ENCODE peak calls at places on chromosome 20, in nine cellular contexts. E, G, S, U, N, A, T, O and I are unnamed samples.

GRCh38 chr20:4813076-4813838 is 91.5 kb downstream of the PRND start:
- DNase-seq in E (peak), G (no peak), S (peak), U (peak), N (no peak), A (peak), T (no peak), O (no peak), I (no peak)

GRCh38 chr20:46652699-46653098 is 1.4 kb upstream of the SLC13A3 start:
- DNase-seq in E (no peak), G (no peak), S (no peak), U (no peak), N (no peak), A (no peak), T (no peak), O (peak), I (no peak)

GRCh38 chr20:58447733-58448391 is 58.8 kb downstream of the VAPB start:
- DNase-seq in E (no peak), G (peak), S (no peak), U (no peak), N (peak), A (peak), T (peak), O (peak), I (no peak)

GRCh38 chr20:32356935-32357868 is 929 bp upstream of the ASXL1 start:
- DNase-seq in E (peak), G (no peak), S (peak), U (no peak), N (peak), A (no peak), T (peak), O (peak), I (no peak)

GRCh38 chr20:6590891-6591679 is 176.4 kb upstream of the BMP2 start:
- DNase-seq in E (no peak), G (peak), S (no peak), U (no peak), N (no peak), A (no peak), T (peak), O (peak), I (no peak)

GRCh38 chr20:41510224-41510623 is 108.0 kb downstream of the CHD6 start:
- DNase-seq in E (no peak), G (no peak), S (no peak), U (no peak), N (no peak), A (no peak), T (no peak), O (no peak), I (no peak)

GRCh38 chr20:57582432-57583288 is 21.8 kb downstream of the PCK1 start:
- DNase-seq in E (peak), G (no peak), S (peak), U (peak), N (no peak), A (peak), T (peak), O (peak), I (no peak)

GRCh38 chr20:44423480-44423879 is 52.2 kb upstream of the TTPAL start:
- DNase-seq in E (no peak), G (no peak), S (no peak), U (no peak), N (no peak), A (no peak), T (no peak), O (no peak), I (no peak)

GRCh38 chr20:41927189-41927588 is 309.0 kb upstream of the CHD6 start:
- DNase-seq in E (no peak), G (no peak), S (no peak), U (no peak), N (no peak), A (no peak), T (no peak), O (no peak), I (no peak)

GRCh38 chr20:34705383-34706021 is 1.4 kb downstream of the TP53INP2 start:
- DNase-seq in E (peak), G (no peak), S (peak), U (no peak), N (peak), A (no peak), T (peak), O (peak), I (no peak)

GRCh38 chr20:19269737-19270325 is 57.4 kb downstream of the SLC24A3 start:
- DNase-seq in E (no peak), G (no peak), S (no peak), U (no peak), N (no peak), A (no peak), T (peak), O (no peak), I (no peak)

GRCh38 chr20:9831032-9831431 is 7.8 kb downstream of the PAK5 start:
- DNase-seq in E (no peak), G (no peak), S (no peak), U (no peak), N (no peak), A (no peak), T (no peak), O (no peak), I (no peak)

GRCh38 chr20:8287328-8287727 is 155.3 kb downstream of the PLCB1 start:
- DNase-seq in E (no peak), G (no peak), S (no peak), U (no peak), N (no peak), A (no peak), T (no peak), O (no peak), I (no peak)

GRCh38 chr20:47502801-47503239 is 1.1 kb downstream of the NCOA3 start:
- DNase-seq in E (no peak), G (no peak), S (peak), U (no peak), N (peak), A (peak), T (peak), O (peak), I (no peak)

GRCh38 chr20:34268851-34269668 is 27.8 kb downstream of the ASIP start:
- DNase-seq in E (peak), G (no peak), S (peak), U (peak), N (no peak), A (no peak), T (no peak), O (no peak), I (no peak)

GRCh38 chr20:45968801-45969711 is 2.9 kb downstream of the ZNF335 start:
- DNase-seq in E (peak), G (no peak), S (no peak), U (peak), N (no peak), A (no peak), T (peak), O (no peak), I (no peak)

GRCh38 chr20:63004607-63005211 is 2.1 kb downstream of the BHLHE23 start:
- DNase-seq in E (no peak), G (no peak), S (no peak), U (no peak), N (no peak), A (no peak), T (no peak), O (no peak), I (no peak)

GRCh38 chr20:63005240-63005861 is 1.4 kb downstream of the BHLHE23 start:
- DNase-seq in E (no peak), G (no peak), S (no peak), U (peak), N (no peak), A (no peak), T (no peak), O (no peak), I (no peak)

GRCh38 chr20:63006611-63007471 is at the start of gene BHLHE23:
- DNase-seq in E (no peak), G (no peak), S (no peak), U (peak), N (no peak), A (no peak), T (no peak), O (no peak), I (no peak)

GRCh38 chr20:63007472-63007721 is 633 bp upstream of the BHLHE23 start:
- DNase-seq in E (no peak), G (no peak), S (no peak), U (no peak), N (no peak), A (no peak), T (no peak), O (no peak), I (no peak)

DNA sequence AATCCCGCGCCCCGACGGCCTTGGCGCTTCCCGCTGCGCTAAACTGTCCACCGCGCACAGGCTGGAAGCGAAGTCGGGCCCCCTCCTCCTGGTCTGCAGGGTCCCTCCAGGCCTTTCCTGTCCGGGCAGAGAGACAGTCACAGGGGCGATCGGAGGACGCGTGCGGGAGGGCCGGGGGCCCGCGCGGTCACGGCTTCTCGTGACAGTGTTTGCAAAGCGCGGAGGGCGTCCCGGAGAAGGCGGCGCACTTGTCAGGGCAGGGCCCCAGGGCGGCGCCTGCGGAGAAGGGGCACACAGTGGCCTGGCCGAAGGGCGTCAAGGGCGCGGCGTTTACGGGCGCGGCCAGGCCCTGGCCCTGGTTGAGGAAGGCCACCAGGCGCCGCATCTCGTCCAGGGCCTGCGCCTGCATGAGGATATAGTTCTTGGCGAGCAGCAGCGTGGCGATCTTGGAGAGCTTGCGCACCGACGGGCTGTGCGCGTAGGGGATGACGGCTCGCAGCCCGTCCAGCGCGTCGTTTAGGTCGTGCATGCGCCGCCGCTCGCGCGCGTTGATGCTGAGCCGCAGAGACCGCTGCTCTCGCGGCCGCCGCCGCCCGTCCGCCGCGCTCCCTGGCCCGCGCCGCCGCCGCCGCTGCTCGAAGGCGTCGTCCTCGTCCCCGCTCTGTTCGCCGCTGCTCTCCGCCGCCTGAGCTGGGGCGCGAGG is 751 bp downstream of the BHLHE23 start:
- DNase-seq in E (no peak), G (no peak), S (no peak), U (peak), N (no peak), A (no peak), T (no peak), O (no peak), I (no peak)
- H3K4me3 ChIP-seq in E (no peak), G (no peak), S (no peak), U (no peak), N (no peak), A (no peak), T (no peak), O (no peak), I (no peak)

GRCh38 chr20:62688855-62689460 is 19.7 kb upstream of the NTSR1 start:
- DNase-seq in E (no peak), G (no peak), S (no peak), U (no peak), N (no peak), A (no peak), T (peak), O (no peak), I (no peak)
- TF ChIP-seq CTCF in E (no peak), G (peak), S (peak), U (no peak), N (peak), A (no peak), T (peak), O (peak), I (peak)

GRCh38 chr20:37524859-37525708 is 2.6 kb downstream of the BLCAP start:
- DNase-seq in E (no peak), G (no peak), S (no peak), U (no peak), N (peak), A (no peak), T (no peak), O (peak), I (no peak)

GRCh38 chr20:37524221-37524700 is 3.2 kb downstream of the NNAT start:
- DNase-seq in E (no peak), G (no peak), S (no peak), U (no peak), N (no peak), A (no peak), T (no peak), O (no peak), I (no peak)

GRCh38 chr20:37521091-37521771 is at the start of gene NNAT:
- DNase-seq in E (no peak), G (no peak), S (no peak), U (no peak), N (no peak), A (no peak), T (no peak), O (no peak), I (no peak)

GRCh38 chr20:37522258-37523011 is 1.4 kb downstream of the NNAT start:
- DNase-seq in E (no peak), G (no peak), S (peak), U (no peak), N (no peak), A (no peak), T (no peak), O (no peak), I (no peak)

DNA sequence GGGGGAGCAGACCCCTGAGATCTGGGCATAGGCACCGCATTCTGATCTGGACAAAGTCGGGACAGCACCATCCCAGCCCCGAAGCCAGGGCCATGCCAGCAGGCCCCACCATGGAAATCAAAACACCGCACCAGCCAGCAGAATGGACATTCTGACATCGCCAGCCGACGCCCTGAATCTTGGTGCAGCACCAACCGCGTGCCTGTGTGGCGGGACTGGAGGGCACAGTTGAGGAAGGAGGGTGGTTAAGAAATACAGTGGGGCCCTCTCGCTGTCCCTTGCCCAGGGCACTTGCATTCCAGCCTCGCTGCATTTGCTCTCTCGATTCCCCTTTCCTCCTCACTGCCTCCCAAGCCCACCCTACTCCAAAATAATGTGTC is 2.0 kb downstream of the NNAT start:
- DNase-seq in E (no peak), G (no peak), S (no peak), U (no peak), N (no peak), A (no peak), T (no peak), O (no peak), I (no peak)
- H3K4me3 ChIP-seq in E (no peak), G (no peak), S (no peak), U (no peak), N (no peak), A (no peak), T (no peak), O (no peak), I (no peak)

DNA sequence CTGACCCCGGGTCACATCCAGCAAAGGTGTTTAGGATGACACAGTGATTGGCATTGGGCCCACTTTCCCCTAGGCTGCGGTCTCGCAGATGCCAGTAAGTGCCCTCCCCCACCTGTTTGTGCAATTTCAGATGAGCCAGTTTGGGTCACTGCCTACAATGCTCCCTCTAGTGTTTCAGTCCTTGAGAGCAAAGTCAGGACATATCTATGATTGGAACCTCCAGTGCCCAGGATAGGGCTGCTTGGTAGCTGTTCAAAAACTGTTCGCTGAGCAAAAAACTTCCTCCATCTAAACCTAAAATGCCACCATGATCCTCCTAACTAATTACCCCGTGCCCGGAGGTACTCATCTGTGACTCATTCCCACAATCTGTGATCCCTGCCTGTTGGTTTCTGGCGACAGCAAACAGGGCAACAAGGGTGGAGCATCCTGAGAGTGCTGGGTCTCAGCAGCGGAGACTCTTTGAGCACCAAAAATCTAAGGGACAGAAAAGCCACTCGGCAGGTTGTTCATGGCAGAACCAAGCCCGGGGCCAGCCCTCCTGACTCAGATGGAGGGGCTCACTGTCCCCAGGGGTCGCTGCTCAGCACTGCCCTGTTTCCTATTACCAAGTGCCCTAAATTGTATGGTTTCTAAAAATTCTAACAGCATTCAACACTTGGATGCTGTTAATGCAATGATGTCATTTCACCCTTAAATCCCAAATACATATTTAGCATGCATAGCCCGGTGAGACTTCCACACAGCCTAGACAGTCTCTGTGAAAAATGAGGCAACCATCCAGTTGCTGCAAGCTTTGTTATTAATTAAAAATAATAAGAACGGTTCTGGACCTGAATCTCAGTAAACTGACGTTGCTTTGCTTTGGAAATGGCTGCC is 5.0 kb downstream of the VSX1 start:
- DNase-seq in E (no peak), G (no peak), S (no peak), U (no peak), N (peak), A (peak), T (no peak), O (peak), I (no peak)
- TF ChIP-seq CTCF in E (no peak), G (peak), S (peak), U (no peak), N (peak), A (peak), T (peak), O (peak), I (no peak)

GRCh38 chr20:36836591-36837329 is 39.2 kb upstream of the TLDC2 start:
- DNase-seq in E (peak), G (no peak), S (peak), U (no peak), N (peak), A (peak), T (peak), O (peak), I (no peak)
- H3K4me3 ChIP-seq in E (no peak), G (no peak), S (no peak), U (no peak), N (no peak), A (peak), T (no peak), O (peak), I (no peak)

DNA sequence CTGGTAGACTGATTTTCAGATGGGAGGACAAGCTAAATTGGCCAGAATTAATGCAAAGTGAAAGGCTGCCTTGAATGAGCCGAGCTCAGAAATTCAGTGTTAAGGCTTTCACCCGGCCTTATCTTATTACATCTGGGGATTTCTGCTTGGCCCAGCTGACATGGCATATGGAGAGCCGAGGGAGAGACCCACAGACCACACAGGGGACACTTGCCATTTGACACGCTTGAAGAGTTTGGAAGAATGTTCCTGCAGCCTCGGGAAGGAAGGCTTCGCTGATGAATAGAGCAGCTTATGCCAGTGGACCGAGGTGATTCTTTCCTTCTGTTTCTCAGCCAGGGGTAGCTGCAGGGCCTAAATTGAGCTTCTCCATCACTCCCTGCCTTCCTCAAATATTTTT is 9.0 kb downstream of the MOCS3 start:
- DNase-seq in E (no peak), G (peak), S (no peak), U (no peak), N (no peak), A (no peak), T (no peak), O (no peak), I (no peak)
- TF ChIP-seq CTCF in E (no peak), G (peak), S (no peak), U (no peak), N (no peak), A (no peak), T (no peak), O (no peak), I (no peak)

GRCh38 chr20:49711331-49711987 is 2.2 kb downstream of the B4GALT5 start:
- DNase-seq in E (no peak), G (no peak), S (no peak), U (no peak), N (no peak), A (no peak), T (no peak), O (no peak), I (no peak)
- H3K4me3 ChIP-seq in E (peak), G (peak), S (no peak), U (peak), N (peak), A (peak), T (no peak), O (peak), I (no peak)

GRCh38 chr20:673606-674005 is 2.0 kb downstream of the SCRT2 start:
- DNase-seq in E (no peak), G (no peak), S (no peak), U (no peak), N (no peak), A (no peak), T (no peak), O (no peak), I (no peak)

GRCh38 chr20:674936-675452 is 608 bp downstream of the SCRT2 start:
- DNase-seq in E (no peak), G (no peak), S (no peak), U (no peak), N (no peak), A (no peak), T (no peak), O (no peak), I (no peak)

GRCh38 chr20:676967-677366 is 1.4 kb upstream of the SCRT2 start:
- DNase-seq in E (no peak), G (no peak), S (no peak), U (no peak), N (no peak), A (no peak), T (no peak), O (no peak), I (no peak)

GRCh38 chr20:676315-676937 is 824 bp upstream of the SCRT2 start:
- DNase-seq in E (no peak), G (no peak), S (peak), U (no peak), N (no peak), A (peak), T (no peak), O (no peak), I (no peak)

DNA sequence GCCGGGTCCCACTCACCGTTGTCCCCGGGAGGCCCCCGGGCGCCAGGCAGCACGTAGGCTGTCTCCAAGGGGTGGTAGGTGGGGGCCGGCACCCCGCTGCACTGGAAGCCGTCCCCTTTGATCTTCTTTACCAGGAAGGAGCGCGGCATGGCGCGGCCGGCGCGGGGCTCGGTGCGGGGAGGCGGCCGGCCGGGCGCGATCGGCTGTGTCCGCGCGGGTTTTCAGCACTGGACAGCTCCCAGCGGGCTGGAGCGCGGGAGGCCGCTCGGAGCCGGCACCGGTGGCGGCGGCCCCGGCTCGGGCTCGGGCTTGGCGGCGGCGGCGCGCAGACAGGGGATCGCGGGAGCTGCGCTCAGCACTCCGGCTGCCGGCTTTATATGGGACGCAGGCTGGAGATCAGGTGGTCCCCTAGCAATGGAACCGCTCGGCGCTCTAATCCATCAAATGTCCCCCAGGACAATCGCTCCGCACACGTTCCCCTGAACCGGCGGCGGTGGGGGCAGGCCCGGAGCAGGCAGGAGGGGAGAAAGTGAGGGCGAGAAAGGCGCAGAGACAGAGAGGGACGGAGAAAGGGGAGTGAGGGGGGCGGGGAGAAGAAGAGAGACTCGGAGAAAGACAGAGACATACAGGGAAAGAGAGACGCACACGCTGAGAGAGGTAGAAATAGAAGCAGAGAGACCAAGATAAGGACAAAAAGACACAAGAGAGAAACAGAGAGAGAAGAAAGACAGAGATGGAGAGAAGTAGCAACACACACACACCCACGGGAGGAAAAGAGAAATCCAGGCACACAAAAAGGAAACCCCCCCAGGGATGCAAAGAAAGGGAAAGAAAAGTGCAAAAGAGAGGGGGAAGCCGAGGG is at the start of gene SCRT2:
- DNase-seq in E (peak), G (no peak), S (peak), U (peak), N (peak), A (no peak), T (peak), O (peak), I (no peak)
- TF ChIP-seq CTCF in E (no peak), G (no peak), S (no peak), U (no peak), N (no peak), A (no peak), T (no peak), O (no peak), I (no peak)